ENCODE peak calls at places on chromosomes 16 and 17, in ten cellular contexts. F is ovary, C is hepatocyte, B is uterus, V is dorsolateral prefrontal cortex, S is GM06990, A is GM12878, J is GM23338, P is heart left ventricle, X is left lung. R is an unnamed sample.

GRCh38 chr16:87922250-87922871 is 14.0 kb downstream of the CA5A start:
- DNase-seq in A (no peak), B (no peak), J (no peak), P (peak; percentile 60), V (no peak), C (no peak), F (no peak), S (no peak), X (no peak), R (no peak)

GRCh38 chr17:81342062-81342699 is 47.1 kb upstream of the SLC38A10 start:
- DNase-seq in S (no peak), C (peak; percentile 25), V (no peak), P (no peak), B (no peak), J (no peak), A (no peak), F (peak; percentile 24), X (no peak), R (no peak)

GRCh38 chr16:4315185-4316102 is at the start of gene GLIS2:
- DNase-seq in A (no peak), V (peak; percentile 62), X (peak; percentile 74), B (peak; percentile 82), P (peak; percentile 85), J (peak; percentile 89), S (no peak), C (peak; percentile 95), F (peak; percentile 89), R (no peak)

GRCh38 chr17:77373298-77374169 is 232.8 kb downstream of the SEC14L1 start:
- DNase-seq in A (no peak), C (peak; percentile 71), X (no peak), F (peak; percentile 75), P (peak; percentile 60), S (no peak), B (peak; percentile 75), V (no peak), J (peak; percentile 71), R (no peak)

GRCh38 chr17:76716146-76716833 is 5.5 kb upstream of the MXRA7 start:
- DNase-seq in C (peak; percentile 75), S (no peak), V (no peak), J (no peak), X (no peak), F (peak; percentile 36), A (no peak), B (peak; percentile 15), P (no peak), R (peak; percentile 97)

GRCh38 chr17:40530531-40530987 is 29.1 kb upstream of the TNS4 start:
- DNase-seq in S (no peak), V (no peak), F (no peak), X (peak; percentile 15), J (no peak), C (no peak), P (no peak), A (no peak), B (peak; percentile 12), R (no peak)

GRCh38 chr16:23406546-23407240 is 46.3 kb downstream of the COG7 start:
- DNase-seq in A (no peak), F (no peak), J (no peak), V (no peak), S (no peak), X (no peak), C (no peak), B (no peak), P (no peak), R (no peak)

GRCh38 chr17:10702574-10702973 is 5.2 kb downstream of the ADPRM start:
- DNase-seq in C (no peak), B (no peak), V (no peak), X (no peak), P (no peak), S (no peak), A (no peak), J (peak; percentile 4), F (no peak), R (no peak)

GRCh38 chr17:488993-489757 is 136.6 kb upstream of the RPH3AL start:
- DNase-seq in X (no peak), S (peak; percentile 63), F (no peak), J (peak; percentile 54), P (no peak), B (peak; percentile 39), V (no peak), C (no peak), A (no peak), R (no peak)

GRCh38 chr17:76405967-76406647 is 21.7 kb downstream of the SPHK1 start:
- DNase-seq in V (no peak), A (no peak), J (no peak), X (no peak), S (no peak), B (no peak), F (peak; percentile 80), P (peak; percentile 84), C (no peak), R (no peak)

GRCh38 chr16:80197790-80198201 is 343.0 kb upstream of the DYNLRB2 start:
- DNase-seq in V (no peak), X (no peak), J (no peak), A (no peak), B (no peak), P (no peak), C (no peak), S (no peak), F (no peak), R (peak; percentile 53)

GRCh38 chr16:56611281-56611833 is 3.0 kb downstream of the MT2A start:
- DNase-seq in J (no peak), S (no peak), A (no peak), X (no peak), F (no peak), P (peak; percentile 78), V (no peak), C (no peak), B (peak; percentile 46), R (no peak)
- H3K27me3 ChIP-seq in J (peaks cover 98% of the 10 kb centered on the region), S (no peaks in the 10 kb centered on the region), A (no peaks in the 10 kb centered on the region), X (no peaks in the 10 kb centered on the region), F (no peaks in the 10 kb centered on the region), P (no peaks in the 10 kb centered on the region), V (no peaks in the 10 kb centered on the region), C (peaks cover 7% of the 10 kb centered on the region), B (no peaks in the 10 kb centered on the region), R (no peaks in the 10 kb centered on the region)

GRCh38 chr16:62038646-62039045 is 2.4 kb upstream of the CDH8 start:
- DNase-seq in V (no peak), C (no peak), J (no peak), X (no peak), S (no peak), A (no peak), P (no peak), F (no peak), B (no peak), R (no peak)

GRCh38 chr16:62036101-62036806 is at the start of gene CDH8:
- DNase-seq in A (no peak), B (no peak), S (no peak), X (no peak), P (no peak), J (peak; percentile 79), V (no peak), C (peak; percentile 40), F (no peak), R (no peak)

GRCh38 chr16:62035115-62036092 is 834 bp downstream of the CDH8 start:
- DNase-seq in B (no peak), V (no peak), S (no peak), C (peak; percentile 28), X (no peak), A (no peak), F (no peak), P (no peak), J (peak; percentile 84), R (no peak)

GRCh38 chr16:62038225-62038624 is 2.0 kb upstream of the CDH8 start:
- DNase-seq in J (no peak), A (no peak), S (no peak), X (no peak), P (no peak), B (no peak), V (no peak), F (no peak), C (no peak), R (no peak)

GRCh38 chr16:62036807-62037135 is 533 bp upstream of the CDH8 start:
- DNase-seq in S (no peak), P (no peak), A (no peak), B (no peak), F (no peak), X (no peak), V (no peak), J (peak; percentile 50), C (no peak), R (no peak)
- H3K4me3 ChIP-seq in S (no peak overlapping the region), P (no peak overlapping the region), A (no peak overlapping the region), B (no peak overlapping the region), F (no peak overlapping the region), X (no peak overlapping the region), V (peak overlapping the region; percentile 80), J (peak overlapping the region; percentile 71), C (no peak overlapping the region), R (no peak overlapping the region)

GRCh38 chr16:50551243-50551642 is 3.0 kb downstream of the NKD1 start:
- DNase-seq in A (no peak), X (no peak), S (no peak), B (no peak), J (no peak), C (no peak), F (no peak), V (no peak), P (no peak), R (no peak)

GRCh38 chr16:50555269-50555875 is 7.2 kb downstream of the NKD1 start:
- DNase-seq in P (no peak), C (no peak), B (no peak), X (no peak), V (no peak), F (no peak), A (no peak), S (no peak), J (no peak), R (no peak)

GRCh38 chr16:50552476-50553101 is 4.4 kb downstream of the NKD1 start:
- DNase-seq in F (no peak), J (no peak), V (no peak), S (no peak), X (no peak), P (no peak), C (no peak), B (no peak), A (no peak), R (no peak)

GRCh38 chr16:50553731-50554360 is 5.7 kb downstream of the NKD1 start:
- DNase-seq in P (no peak), B (no peak), S (no peak), X (no peak), C (no peak), A (no peak), J (no peak), V (no peak), F (no peak), R (no peak)

DNA sequence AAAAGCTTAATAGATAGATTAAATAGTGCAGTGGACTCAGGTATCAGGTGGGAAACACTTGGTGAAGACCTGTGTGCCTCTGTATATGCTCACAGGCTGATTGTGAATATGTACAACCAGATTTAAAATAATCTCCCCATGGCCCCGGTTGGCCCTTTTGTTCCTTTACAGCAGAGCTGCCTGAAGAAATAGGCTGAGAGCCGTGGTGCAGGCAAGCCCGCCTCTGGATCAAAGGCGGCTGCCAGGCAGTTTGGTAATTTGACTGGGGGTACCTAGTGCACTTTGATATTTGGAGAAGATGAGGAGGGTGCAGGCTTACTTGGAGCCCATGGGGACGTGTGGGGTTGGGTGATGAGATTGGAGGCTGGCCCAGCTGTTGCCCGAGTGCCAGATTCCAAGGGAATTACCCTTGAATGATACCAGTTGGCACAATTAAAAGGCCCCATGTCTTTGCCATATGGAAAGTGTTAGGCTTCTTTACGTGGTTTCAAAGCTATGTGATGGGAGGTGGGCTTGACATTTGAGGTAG is 5.0 kb downstream of the NKD1 start:
- DNase-seq in J (no peak), X (no peak), S (no peak), C (no peak), F (no peak), A (no peak), B (no peak), V (no peak), P (no peak), R (no peak)
- H3K27me3 ChIP-seq in J (peaks cover 25% of the 10 kb centered on the region), X (peaks cover 5% of the 10 kb centered on the region), S (peaks cover 4% of the 10 kb centered on the region), C (peaks cover 7% of the 10 kb centered on the region), F (no peaks in the 10 kb centered on the region), A (no peaks in the 10 kb centered on the region), B (no peaks in the 10 kb centered on the region), V (no peaks in the 10 kb centered on the region), P (no peaks in the 10 kb centered on the region), R (peaks cover 24% of the 10 kb centered on the region)

GRCh38 chr16:11326737-11327276 is 18.5 kb upstream of the RMI2 start:
- DNase-seq in F (no peak), X (no peak), S (no peak), V (no peak), P (no peak), A (no peak), C (no peak), J (no peak), B (no peak), R (no peak)
- H3K4me3 ChIP-seq in F (no peak overlapping the region), X (no peak overlapping the region), S (peak overlapping the region; percentile 25), V (no peak overlapping the region), P (no peak overlapping the region), A (peak overlapping the region; percentile 35), C (no peak overlapping the region), J (no peak overlapping the region), B (no peak overlapping the region), R (no peak overlapping the region)

R was measured in BJ.